ENCODE peak calls at places on chromosomes 4 and X, in eight cellular contexts. One of them, this sample, is unnamed.

GRCh38 chr4:153005914-153006381 is 69.8 kb downstream of the FHDC1 start:
- DNase-seq in GM23338: no peak
- DNase-seq in mucosa of descending colon: no peak
- DNase-seq in PC-3: no peak
- DNase-seq in naive thymus-derived CD4-positive, alpha-beta T cell: no peak
- DNase-seq in ovary: no peak
- DNase-seq in K562: no peak
- DNase-seq in effector memory CD4-positive, alpha-beta T cell: no peak
- DNase-seq in this sample: no peak

GRCh38 chr4:78599931-78600375 is 48.4 kb downstream of the ANXA3 start:
- DNase-seq in GM23338: no peak
- DNase-seq in mucosa of descending colon: no peak
- DNase-seq in PC-3: no peak
- DNase-seq in naive thymus-derived CD4-positive, alpha-beta T cell: no peak
- DNase-seq in ovary: no peak
- DNase-seq in K562: peak; percentile 61
- DNase-seq in effector memory CD4-positive, alpha-beta T cell: no peak
- DNase-seq in this sample: no peak

GRCh38 chr4:27442146-27442545 is 581.5 kb downstream of the STIM2 start:
- DNase-seq in GM23338: no peak
- DNase-seq in mucosa of descending colon: no peak
- DNase-seq in PC-3: peak; percentile 53
- DNase-seq in naive thymus-derived CD4-positive, alpha-beta T cell: no peak
- DNase-seq in ovary: no peak
- DNase-seq in K562: no peak
- DNase-seq in effector memory CD4-positive, alpha-beta T cell: no peak
- DNase-seq in this sample: peak; percentile 59

GRCh38 chrX:2967998-2968909 is 38.1 kb upstream of the ARSH start:
- DNase-seq in GM23338: peak; percentile 5
- DNase-seq in mucosa of descending colon: peak; percentile 31
- DNase-seq in PC-3: peak; percentile 50
- DNase-seq in naive thymus-derived CD4-positive, alpha-beta T cell: peak; percentile 5
- DNase-seq in ovary: no peak
- DNase-seq in K562: no peak
- DNase-seq in effector memory CD4-positive, alpha-beta T cell: no peak
- DNase-seq in this sample: peak; percentile 30

GRCh38 chr4:19026281-19026680 is 1004.7 kb upstream of the LCORL start:
- DNase-seq in GM23338: no peak
- DNase-seq in mucosa of descending colon: no peak
- DNase-seq in PC-3: no peak
- DNase-seq in naive thymus-derived CD4-positive, alpha-beta T cell: no peak
- DNase-seq in ovary: no peak
- DNase-seq in K562: no peak
- DNase-seq in effector memory CD4-positive, alpha-beta T cell: no peak
- DNase-seq in this sample: no peak

GRCh38 chrX:69535661-69536060 is 31.5 kb downstream of the NALF2 start:
- DNase-seq in GM23338: no peak
- DNase-seq in mucosa of descending colon: no peak
- DNase-seq in PC-3: no peak
- DNase-seq in naive thymus-derived CD4-positive, alpha-beta T cell: no peak
- DNase-seq in ovary: no peak
- DNase-seq in K562: no peak
- DNase-seq in effector memory CD4-positive, alpha-beta T cell: no peak
- DNase-seq in this sample: no peak

GRCh38 chrX:11273544-11273943 is 19.7 kb upstream of the AMELX start:
- DNase-seq in GM23338: no peak
- DNase-seq in mucosa of descending colon: no peak
- DNase-seq in PC-3: peak; percentile 41
- DNase-seq in naive thymus-derived CD4-positive, alpha-beta T cell: no peak
- DNase-seq in ovary: no peak
- DNase-seq in K562: no peak
- DNase-seq in effector memory CD4-positive, alpha-beta T cell: no peak
- DNase-seq in this sample: peak; percentile 65

GRCh38 chr4:21454831-21455230 is 493.7 kb downstream of the KCNIP4 start:
- DNase-seq in GM23338: no peak
- DNase-seq in mucosa of descending colon: no peak
- DNase-seq in PC-3: no peak
- DNase-seq in naive thymus-derived CD4-positive, alpha-beta T cell: no peak
- DNase-seq in ovary: no peak
- DNase-seq in K562: no peak
- DNase-seq in effector memory CD4-positive, alpha-beta T cell: no peak
- DNase-seq in this sample: no peak

GRCh38 chrX:116409224-116409623 is 27.2 kb upstream of the SLC6A14 start:
- DNase-seq in GM23338: no peak
- DNase-seq in mucosa of descending colon: no peak
- DNase-seq in PC-3: no peak
- DNase-seq in naive thymus-derived CD4-positive, alpha-beta T cell: no peak
- DNase-seq in ovary: no peak
- DNase-seq in K562: no peak
- DNase-seq in effector memory CD4-positive, alpha-beta T cell: no peak
- DNase-seq in this sample: no peak

GRCh38 chr4:140249351-140249750 is 95.4 kb upstream of the MAML3 start:
- DNase-seq in GM23338: no peak
- DNase-seq in mucosa of descending colon: no peak
- DNase-seq in PC-3: peak; percentile 29
- DNase-seq in naive thymus-derived CD4-positive, alpha-beta T cell: peak; percentile 19
- DNase-seq in ovary: no peak
- DNase-seq in K562: peak; percentile 14
- DNase-seq in effector memory CD4-positive, alpha-beta T cell: no peak
- DNase-seq in this sample: no peak

GRCh38 chr4:73189274-73189810 is 69.3 kb downstream of the ANKRD17 start:
- DNase-seq in GM23338: no peak
- DNase-seq in mucosa of descending colon: no peak
- DNase-seq in PC-3: no peak
- DNase-seq in naive thymus-derived CD4-positive, alpha-beta T cell: no peak
- DNase-seq in ovary: no peak
- DNase-seq in K562: no peak
- DNase-seq in effector memory CD4-positive, alpha-beta T cell: no peak
- DNase-seq in this sample: no peak

GRCh38 chr4:156771171-156771837 is 200.3 kb downstream of the PDGFC start:
- DNase-seq in GM23338: peak; percentile 54
- DNase-seq in mucosa of descending colon: no peak
- DNase-seq in PC-3: peak; percentile 85
- DNase-seq in naive thymus-derived CD4-positive, alpha-beta T cell: no peak
- DNase-seq in ovary: no peak
- DNase-seq in K562: no peak
- DNase-seq in effector memory CD4-positive, alpha-beta T cell: no peak
- DNase-seq in this sample: peak; percentile 100

GRCh38 chr4:110629780-110630500 is 7.1 kb upstream of the PITX2 start:
- DNase-seq in GM23338: peak; percentile 21
- DNase-seq in mucosa of descending colon: no peak
- DNase-seq in PC-3: no peak
- DNase-seq in naive thymus-derived CD4-positive, alpha-beta T cell: no peak
- DNase-seq in ovary: no peak
- DNase-seq in K562: no peak
- DNase-seq in effector memory CD4-positive, alpha-beta T cell: no peak
- DNase-seq in this sample: no peak

GRCh38 chrX:109890910-109891502 is 111.9 kb upstream of the TMEM164 start:
- DNase-seq in GM23338: peak; percentile 80
- DNase-seq in mucosa of descending colon: peak; percentile 33
- DNase-seq in PC-3: peak; percentile 74
- DNase-seq in naive thymus-derived CD4-positive, alpha-beta T cell: peak; percentile 43
- DNase-seq in ovary: peak; percentile 46
- DNase-seq in K562: peak; percentile 68
- DNase-seq in effector memory CD4-positive, alpha-beta T cell: peak; percentile 5
- DNase-seq in this sample: peak; percentile 37

GRCh38 chr4:109739547-109739946 is 9.7 kb upstream of the PLA2G12A start:
- DNase-seq in GM23338: no peak
- DNase-seq in mucosa of descending colon: no peak
- DNase-seq in PC-3: no peak
- DNase-seq in naive thymus-derived CD4-positive, alpha-beta T cell: no peak
- DNase-seq in ovary: no peak
- DNase-seq in K562: no peak
- DNase-seq in effector memory CD4-positive, alpha-beta T cell: no peak
- DNase-seq in this sample: peak; percentile 29

GRCh38 chr4:187006189-187006618 is 282.5 kb upstream of the FAT1 start:
- DNase-seq in GM23338: no peak
- DNase-seq in mucosa of descending colon: no peak
- DNase-seq in PC-3: no peak
- DNase-seq in naive thymus-derived CD4-positive, alpha-beta T cell: no peak
- DNase-seq in ovary: no peak
- DNase-seq in K562: no peak
- DNase-seq in effector memory CD4-positive, alpha-beta T cell: no peak
- DNase-seq in this sample: peak; percentile 92

GRCh38 chr4:96736352-96736889 is 896.5 kb downstream of the PDHA2 start:
- DNase-seq in GM23338: peak; percentile 95
- DNase-seq in mucosa of descending colon: no peak
- DNase-seq in PC-3: peak; percentile 62
- DNase-seq in naive thymus-derived CD4-positive, alpha-beta T cell: no peak
- DNase-seq in ovary: no peak
- DNase-seq in K562: no peak
- DNase-seq in effector memory CD4-positive, alpha-beta T cell: no peak
- DNase-seq in this sample: peak; percentile 47

GRCh38 chr4:3512279-3512678 is 19.9 kb downstream of the LRPAP1 start:
- DNase-seq in GM23338: no peak
- DNase-seq in mucosa of descending colon: no peak
- DNase-seq in PC-3: no peak
- DNase-seq in naive thymus-derived CD4-positive, alpha-beta T cell: no peak
- DNase-seq in ovary: no peak
- DNase-seq in K562: no peak
- DNase-seq in effector memory CD4-positive, alpha-beta T cell: no peak
- DNase-seq in this sample: no peak

GRCh38 chr4:3514806-3515421 is 17.3 kb downstream of the LRPAP1 start:
- DNase-seq in GM23338: peak; percentile 64
- DNase-seq in mucosa of descending colon: no peak
- DNase-seq in PC-3: no peak
- DNase-seq in naive thymus-derived CD4-positive, alpha-beta T cell: no peak
- DNase-seq in ovary: no peak
- DNase-seq in K562: no peak
- DNase-seq in effector memory CD4-positive, alpha-beta T cell: no peak
- DNase-seq in this sample: no peak

GRCh38 chr4:3512719-3513118 is 19.5 kb downstream of the LRPAP1 start:
- DNase-seq in GM23338: no peak
- DNase-seq in mucosa of descending colon: no peak
- DNase-seq in PC-3: no peak
- DNase-seq in naive thymus-derived CD4-positive, alpha-beta T cell: no peak
- DNase-seq in ovary: no peak
- DNase-seq in K562: no peak
- DNase-seq in effector memory CD4-positive, alpha-beta T cell: no peak
- DNase-seq in this sample: no peak

GRCh38 chr4:3514221-3514780 is 17.9 kb downstream of the LRPAP1 start:
- DNase-seq in GM23338: no peak
- DNase-seq in mucosa of descending colon: no peak
- DNase-seq in PC-3: no peak
- DNase-seq in naive thymus-derived CD4-positive, alpha-beta T cell: no peak
- DNase-seq in ovary: no peak
- DNase-seq in K562: no peak
- DNase-seq in effector memory CD4-positive, alpha-beta T cell: no peak
- DNase-seq in this sample: no peak

DNA sequence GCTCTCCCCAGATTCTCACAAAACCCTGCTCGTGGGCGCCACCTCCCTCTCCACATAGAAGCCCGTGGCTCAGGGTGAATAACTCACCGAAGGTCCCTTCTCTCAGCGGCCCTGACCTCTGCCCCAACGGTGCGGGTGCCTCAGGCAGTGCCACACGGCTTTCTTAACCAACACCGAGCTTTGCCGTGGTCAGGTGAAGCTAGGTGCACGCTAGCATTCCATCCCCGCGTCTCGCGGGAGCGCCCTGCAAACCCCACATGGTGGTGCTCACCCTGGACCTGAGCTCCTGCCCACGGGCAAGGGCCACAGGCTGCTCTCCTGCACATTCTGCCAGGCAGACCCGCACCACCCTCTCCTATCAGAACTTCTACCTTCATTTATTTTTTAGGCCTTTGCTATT is 18.4 kb downstream of the LRPAP1 start:
- DNase-seq in GM23338: no peak
- DNase-seq in mucosa of descending colon: no peak
- DNase-seq in PC-3: no peak
- DNase-seq in naive thymus-derived CD4-positive, alpha-beta T cell: no peak
- DNase-seq in ovary: no peak
- DNase-seq in K562: no peak
- DNase-seq in effector memory CD4-positive, alpha-beta T cell: no peak
- DNase-seq in this sample: no peak
- H3K36me3 ChIP-seq in GM23338: peaks cover 7% of the 10 kb centered on the region
- H3K36me3 ChIP-seq in mucosa of descending colon: peaks cover 22% of the 10 kb centered on the region
- H3K36me3 ChIP-seq in PC-3: no peaks in the 10 kb centered on the region
- H3K36me3 ChIP-seq in naive thymus-derived CD4-positive, alpha-beta T cell: peaks cover 92% of the 10 kb centered on the region
- H3K36me3 ChIP-seq in ovary: no peaks in the 10 kb centered on the region
- H3K36me3 ChIP-seq in K562: peaks cover 89% of the 10 kb centered on the region
- H3K36me3 ChIP-seq in effector memory CD4-positive, alpha-beta T cell: peaks cover 83% of the 10 kb centered on the region
- H3K36me3 ChIP-seq in this sample: peaks cover 44% of the 10 kb centered on the region

GRCh38 chr4:40890199-40890598 is 140.4 kb downstream of the NSUN7 start:
- DNase-seq in GM23338: no peak
- DNase-seq in mucosa of descending colon: no peak
- DNase-seq in PC-3: no peak
- DNase-seq in naive thymus-derived CD4-positive, alpha-beta T cell: no peak
- DNase-seq in ovary: no peak
- DNase-seq in K562: no peak
- DNase-seq in effector memory CD4-positive, alpha-beta T cell: no peak
- DNase-seq in this sample: no peak

GRCh38 chr4:40887690-40888089 is 137.9 kb downstream of the NSUN7 start:
- DNase-seq in GM23338: no peak
- DNase-seq in mucosa of descending colon: no peak
- DNase-seq in PC-3: no peak
- DNase-seq in naive thymus-derived CD4-positive, alpha-beta T cell: no peak
- DNase-seq in ovary: no peak
- DNase-seq in K562: no peak
- DNase-seq in effector memory CD4-positive, alpha-beta T cell: no peak
- DNase-seq in this sample: no peak

GRCh38 chr4:40886931-40887330 is 137.2 kb downstream of the NSUN7 start:
- DNase-seq in GM23338: no peak
- DNase-seq in mucosa of descending colon: no peak
- DNase-seq in PC-3: no peak
- DNase-seq in naive thymus-derived CD4-positive, alpha-beta T cell: no peak
- DNase-seq in ovary: no peak
- DNase-seq in K562: no peak
- DNase-seq in effector memory CD4-positive, alpha-beta T cell: no peak
- DNase-seq in this sample: no peak

GRCh38 chr4:40890764-40891163 is 141.0 kb downstream of the NSUN7 start:
- DNase-seq in GM23338: no peak
- DNase-seq in mucosa of descending colon: no peak
- DNase-seq in PC-3: no peak
- DNase-seq in naive thymus-derived CD4-positive, alpha-beta T cell: no peak
- DNase-seq in ovary: no peak
- DNase-seq in K562: no peak
- DNase-seq in effector memory CD4-positive, alpha-beta T cell: no peak
- DNase-seq in this sample: no peak

GRCh38 chr4:40888916-40889315 is 139.2 kb downstream of the NSUN7 start:
- DNase-seq in GM23338: no peak
- DNase-seq in mucosa of descending colon: no peak
- DNase-seq in PC-3: no peak
- DNase-seq in naive thymus-derived CD4-positive, alpha-beta T cell: no peak
- DNase-seq in ovary: no peak
- DNase-seq in K562: no peak
- DNase-seq in effector memory CD4-positive, alpha-beta T cell: no peak
- DNase-seq in this sample: no peak
- H3K36me3 ChIP-seq in GM23338: no peaks in the 10 kb centered on the region
- H3K36me3 ChIP-seq in mucosa of descending colon: no peaks in the 10 kb centered on the region
- H3K36me3 ChIP-seq in PC-3: no peaks in the 10 kb centered on the region
- H3K36me3 ChIP-seq in naive thymus-derived CD4-positive, alpha-beta T cell: no peaks in the 10 kb centered on the region
- H3K36me3 ChIP-seq in ovary: no peaks in the 10 kb centered on the region
- H3K36me3 ChIP-seq in K562: no peaks in the 10 kb centered on the region
- H3K36me3 ChIP-seq in effector memory CD4-positive, alpha-beta T cell: no peaks in the 10 kb centered on the region
- H3K36me3 ChIP-seq in this sample: peaks cover 28% of the 10 kb centered on the region

GRCh38 chr4:143438710-143439109 is 74.8 kb upstream of the SMARCA5 start:
- DNase-seq in GM23338: no peak
- DNase-seq in mucosa of descending colon: no peak
- DNase-seq in PC-3: peak; percentile 11
- DNase-seq in naive thymus-derived CD4-positive, alpha-beta T cell: no peak
- DNase-seq in ovary: no peak
- DNase-seq in K562: no peak
- DNase-seq in effector memory CD4-positive, alpha-beta T cell: no peak
- DNase-seq in this sample: peak; percentile 5
- H3K36me3 ChIP-seq in GM23338: no peaks in the 10 kb centered on the region
- H3K36me3 ChIP-seq in mucosa of descending colon: no peaks in the 10 kb centered on the region
- H3K36me3 ChIP-seq in PC-3: no peaks in the 10 kb centered on the region
- H3K36me3 ChIP-seq in naive thymus-derived CD4-positive, alpha-beta T cell: no peaks in the 10 kb centered on the region
- H3K36me3 ChIP-seq in ovary: no peaks in the 10 kb centered on the region
- H3K36me3 ChIP-seq in K562: peaks cover 22% of the 10 kb centered on the region
- H3K36me3 ChIP-seq in effector memory CD4-positive, alpha-beta T cell: no peaks in the 10 kb centered on the region
- H3K36me3 ChIP-seq in this sample: peaks cover under 1% of the 10 kb centered on the region

GRCh38 chrX:50157545-50158125 is 43.2 kb downstream of the AKAP4 start:
- DNase-seq in GM23338: no peak
- DNase-seq in mucosa of descending colon: peak; percentile 42
- DNase-seq in PC-3: peak; percentile 37
- DNase-seq in naive thymus-derived CD4-positive, alpha-beta T cell: no peak
- DNase-seq in ovary: no peak
- DNase-seq in K562: no peak
- DNase-seq in effector memory CD4-positive, alpha-beta T cell: no peak
- DNase-seq in this sample: peak; percentile 5
- H3K36me3 ChIP-seq in GM23338: no peaks in the 10 kb centered on the region
- H3K36me3 ChIP-seq in mucosa of descending colon: no peaks in the 10 kb centered on the region
- H3K36me3 ChIP-seq in PC-3: no peaks in the 10 kb centered on the region
- H3K36me3 ChIP-seq in naive thymus-derived CD4-positive, alpha-beta T cell: no peaks in the 10 kb centered on the region
- H3K36me3 ChIP-seq in ovary: no peaks in the 10 kb centered on the region
- H3K36me3 ChIP-seq in K562: no peaks in the 10 kb centered on the region
- H3K36me3 ChIP-seq in effector memory CD4-positive, alpha-beta T cell: no peaks in the 10 kb centered on the region
- H3K36me3 ChIP-seq in this sample: no peaks in the 10 kb centered on the region